ENCODE peak calls at places on chromosome 16, in nine cellular contexts. One of them, this sample, is unnamed.

GRCh38 chr16:30923554-30924085 is at the start of gene FBXL19:
- DNase-seq in AG09309: no peak
- DNase-seq in cardiac fibroblast: no peak
- DNase-seq in dorsolateral prefrontal cortex: no peak
- DNase-seq in CD8-positive, alpha-beta T cell: no peak
- DNase-seq in Caco-2: peak
- DNase-seq in GM23338: peak
- DNase-seq in A549: no peak
- DNase-seq in Calu3: no peak
- DNase-seq in this sample: peak

GRCh38 chr16:15961060-15961511 is 11.7 kb downstream of the ABCC1 start:
- DNase-seq in AG09309: no peak
- DNase-seq in cardiac fibroblast: no peak
- DNase-seq in dorsolateral prefrontal cortex: no peak
- DNase-seq in CD8-positive, alpha-beta T cell: peak
- DNase-seq in Caco-2: no peak
- DNase-seq in GM23338: no peak
- DNase-seq in A549: no peak
- DNase-seq in Calu3: no peak
- DNase-seq in this sample: no peak

GRCh38 chr16:79679334-79679733 is 78.8 kb upstream of the MAF start:
- DNase-seq in AG09309: no peak
- DNase-seq in cardiac fibroblast: no peak
- DNase-seq in dorsolateral prefrontal cortex: no peak
- DNase-seq in CD8-positive, alpha-beta T cell: no peak
- DNase-seq in Caco-2: no peak
- DNase-seq in GM23338: no peak
- DNase-seq in A549: no peak
- DNase-seq in Calu3: no peak
- DNase-seq in this sample: no peak

GRCh38 chr16:72995151-72995881 is 52.6 kb downstream of the ZFHX3 start:
- DNase-seq in AG09309: no peak
- DNase-seq in cardiac fibroblast: no peak
- DNase-seq in dorsolateral prefrontal cortex: no peak
- DNase-seq in CD8-positive, alpha-beta T cell: no peak
- DNase-seq in Caco-2: peak
- DNase-seq in GM23338: peak
- DNase-seq in A549: peak
- DNase-seq in Calu3: peak
- DNase-seq in this sample: peak

GRCh38 chr16:75237398-75238131 is 13.9 kb downstream of the BCAR1 start:
- DNase-seq in AG09309: no peak
- DNase-seq in cardiac fibroblast: no peak
- DNase-seq in dorsolateral prefrontal cortex: no peak
- DNase-seq in CD8-positive, alpha-beta T cell: no peak
- DNase-seq in Caco-2: no peak
- DNase-seq in GM23338: no peak
- DNase-seq in A549: no peak
- DNase-seq in Calu3: no peak
- DNase-seq in this sample: no peak

GRCh38 chr16:2191446-2191706 is 5.0 kb downstream of the CASKIN1 start:
- DNase-seq in AG09309: no peak
- DNase-seq in cardiac fibroblast: no peak
- DNase-seq in dorsolateral prefrontal cortex: no peak
- DNase-seq in CD8-positive, alpha-beta T cell: no peak
- DNase-seq in Caco-2: no peak
- DNase-seq in GM23338: no peak
- DNase-seq in A549: no peak
- DNase-seq in Calu3: no peak
- DNase-seq in this sample: no peak

GRCh38 chr16:59463776-59464175 is 729.7 kb upstream of the GOT2 start:
- DNase-seq in AG09309: no peak
- DNase-seq in cardiac fibroblast: no peak
- DNase-seq in dorsolateral prefrontal cortex: no peak
- DNase-seq in CD8-positive, alpha-beta T cell: no peak
- DNase-seq in Caco-2: no peak
- DNase-seq in GM23338: no peak
- DNase-seq in A549: peak
- DNase-seq in Calu3: no peak
- DNase-seq in this sample: no peak

GRCh38 chr16:89569506-89570341 is 5.8 kb upstream of the CPNE7 start:
- DNase-seq in AG09309: no peak
- DNase-seq in cardiac fibroblast: no peak
- DNase-seq in dorsolateral prefrontal cortex: no peak
- DNase-seq in CD8-positive, alpha-beta T cell: no peak
- DNase-seq in Caco-2: no peak
- DNase-seq in GM23338: no peak
- DNase-seq in A549: no peak
- DNase-seq in Calu3: no peak
- DNase-seq in this sample: no peak

GRCh38 chr16:67260426-67261063 is 11.8 kb downstream of the SLC9A5 start:
- DNase-seq in AG09309: no peak
- DNase-seq in cardiac fibroblast: peak
- DNase-seq in dorsolateral prefrontal cortex: no peak
- DNase-seq in CD8-positive, alpha-beta T cell: no peak
- DNase-seq in Caco-2: peak
- DNase-seq in GM23338: peak
- DNase-seq in A549: no peak
- DNase-seq in Calu3: peak
- DNase-seq in this sample: no peak

GRCh38 chr16:21301895-21302291 is 23.8 kb upstream of the CRYM start:
- DNase-seq in AG09309: no peak
- DNase-seq in cardiac fibroblast: no peak
- DNase-seq in dorsolateral prefrontal cortex: no peak
- DNase-seq in CD8-positive, alpha-beta T cell: no peak
- DNase-seq in Caco-2: no peak
- DNase-seq in GM23338: no peak
- DNase-seq in A549: no peak
- DNase-seq in Calu3: no peak
- DNase-seq in this sample: no peak

GRCh38 chr16:82011199-82011641 is at the start of gene SDR42E1:
- DNase-seq in AG09309: no peak
- DNase-seq in cardiac fibroblast: no peak
- DNase-seq in dorsolateral prefrontal cortex: no peak
- DNase-seq in CD8-positive, alpha-beta T cell: peak
- DNase-seq in Caco-2: peak
- DNase-seq in GM23338: peak
- DNase-seq in A549: peak
- DNase-seq in Calu3: peak
- DNase-seq in this sample: no peak

GRCh38 chr16:4272114-4272954 is 489 bp downstream of the TFAP4 start:
- DNase-seq in AG09309: no peak
- DNase-seq in cardiac fibroblast: peak
- DNase-seq in dorsolateral prefrontal cortex: peak
- DNase-seq in CD8-positive, alpha-beta T cell: peak
- DNase-seq in Caco-2: peak
- DNase-seq in GM23338: peak
- DNase-seq in A549: peak
- DNase-seq in Calu3: peak
- DNase-seq in this sample: peak

GRCh38 chr16:67199011-67199807 is at the start of gene ELMO3:
- DNase-seq in AG09309: no peak
- DNase-seq in cardiac fibroblast: no peak
- DNase-seq in dorsolateral prefrontal cortex: no peak
- DNase-seq in CD8-positive, alpha-beta T cell: no peak
- DNase-seq in Caco-2: peak
- DNase-seq in GM23338: peak
- DNase-seq in A549: no peak
- DNase-seq in Calu3: peak
- DNase-seq in this sample: peak

GRCh38 chr16:67563708-67564468 is 1.6 kb downstream of the CTCF start:
- DNase-seq in AG09309: peak
- DNase-seq in cardiac fibroblast: peak
- DNase-seq in dorsolateral prefrontal cortex: no peak
- DNase-seq in CD8-positive, alpha-beta T cell: no peak
- DNase-seq in Caco-2: peak
- DNase-seq in GM23338: peak
- DNase-seq in A549: no peak
- DNase-seq in Calu3: peak
- DNase-seq in this sample: no peak

GRCh38 chr16:49484936-49485335 is 111.3 kb downstream of the C16orf78 start:
- DNase-seq in AG09309: no peak
- DNase-seq in cardiac fibroblast: no peak
- DNase-seq in dorsolateral prefrontal cortex: peak
- DNase-seq in CD8-positive, alpha-beta T cell: no peak
- DNase-seq in Caco-2: no peak
- DNase-seq in GM23338: no peak
- DNase-seq in A549: no peak
- DNase-seq in Calu3: no peak
- DNase-seq in this sample: no peak

GRCh38 chr16:60107920-60108319 is 1373.8 kb upstream of the GOT2 start:
- DNase-seq in AG09309: no peak
- DNase-seq in cardiac fibroblast: no peak
- DNase-seq in dorsolateral prefrontal cortex: no peak
- DNase-seq in CD8-positive, alpha-beta T cell: no peak
- DNase-seq in Caco-2: no peak
- DNase-seq in GM23338: peak
- DNase-seq in A549: no peak
- DNase-seq in Calu3: no peak
- DNase-seq in this sample: no peak

GRCh38 chr16:89581861-89582563 is 6.5 kb downstream of the CPNE7 start:
- DNase-seq in AG09309: no peak
- DNase-seq in cardiac fibroblast: peak
- DNase-seq in dorsolateral prefrontal cortex: no peak
- DNase-seq in CD8-positive, alpha-beta T cell: no peak
- DNase-seq in Caco-2: no peak
- DNase-seq in GM23338: no peak
- DNase-seq in A549: no peak
- DNase-seq in Calu3: peak
- DNase-seq in this sample: no peak

GRCh38 chr16:24428751-24429150 is 110.6 kb upstream of the RBBP6 start:
- DNase-seq in AG09309: no peak
- DNase-seq in cardiac fibroblast: no peak
- DNase-seq in dorsolateral prefrontal cortex: no peak
- DNase-seq in CD8-positive, alpha-beta T cell: no peak
- DNase-seq in Caco-2: no peak
- DNase-seq in GM23338: no peak
- DNase-seq in A549: no peak
- DNase-seq in Calu3: no peak
- DNase-seq in this sample: no peak

DNA sequence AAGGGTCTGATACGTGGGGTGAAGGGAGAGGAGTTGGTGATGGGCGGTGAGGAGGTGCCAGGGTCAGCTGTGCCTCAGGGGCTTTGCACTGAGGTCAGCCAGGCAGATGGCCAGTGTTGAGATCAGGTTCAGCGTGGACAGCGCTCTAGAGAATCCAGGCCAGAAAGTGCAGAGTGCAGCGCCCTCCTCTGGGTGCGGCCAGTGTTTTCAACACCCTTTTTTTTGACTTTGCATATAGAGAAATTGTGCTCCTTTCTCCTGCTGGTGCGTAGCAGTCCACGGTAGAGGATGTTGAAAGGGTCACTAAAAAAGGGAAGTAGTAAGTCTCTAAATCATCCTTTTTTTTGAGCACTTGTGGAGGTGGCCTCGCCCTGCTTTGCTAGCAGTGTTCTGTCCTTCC is 53.9 kb downstream of the BANP start:
- DNase-seq in AG09309: no peak
- DNase-seq in cardiac fibroblast: no peak
- DNase-seq in dorsolateral prefrontal cortex: no peak
- DNase-seq in CD8-positive, alpha-beta T cell: no peak
- DNase-seq in Caco-2: no peak
- DNase-seq in GM23338: peak
- DNase-seq in A549: no peak
- DNase-seq in Calu3: no peak
- DNase-seq in this sample: peak
- TF ChIP-seq CTCF in AG09309: no peak
- TF ChIP-seq CTCF in cardiac fibroblast: peak
- TF ChIP-seq CTCF in dorsolateral prefrontal cortex: no peak
- TF ChIP-seq CTCF in CD8-positive, alpha-beta T cell: no peak
- TF ChIP-seq CTCF in Caco-2: peak
- TF ChIP-seq CTCF in GM23338: peak
- TF ChIP-seq CTCF in A549: peak
- TF ChIP-seq CTCF in Calu3: no peak
- TF ChIP-seq CTCF in this sample: peak

GRCh38 chr16:88119881-88120280 is 168.6 kb downstream of the BANP start:
- DNase-seq in AG09309: no peak
- DNase-seq in cardiac fibroblast: no peak
- DNase-seq in dorsolateral prefrontal cortex: no peak
- DNase-seq in CD8-positive, alpha-beta T cell: no peak
- DNase-seq in Caco-2: no peak
- DNase-seq in GM23338: no peak
- DNase-seq in A549: no peak
- DNase-seq in Calu3: no peak
- DNase-seq in this sample: no peak

GRCh38 chr16:88118376-88118775 is 167.1 kb downstream of the BANP start:
- DNase-seq in AG09309: no peak
- DNase-seq in cardiac fibroblast: no peak
- DNase-seq in dorsolateral prefrontal cortex: no peak
- DNase-seq in CD8-positive, alpha-beta T cell: no peak
- DNase-seq in Caco-2: no peak
- DNase-seq in GM23338: no peak
- DNase-seq in A549: no peak
- DNase-seq in Calu3: peak
- DNase-seq in this sample: no peak

GRCh38 chr16:88113545-88114045 is 162.4 kb downstream of the BANP start:
- DNase-seq in AG09309: no peak
- DNase-seq in cardiac fibroblast: no peak
- DNase-seq in dorsolateral prefrontal cortex: no peak
- DNase-seq in CD8-positive, alpha-beta T cell: no peak
- DNase-seq in Caco-2: no peak
- DNase-seq in GM23338: no peak
- DNase-seq in A549: no peak
- DNase-seq in Calu3: no peak
- DNase-seq in this sample: no peak

GRCh38 chr16:88120812-88121211 is 169.6 kb downstream of the BANP start:
- DNase-seq in AG09309: no peak
- DNase-seq in cardiac fibroblast: no peak
- DNase-seq in dorsolateral prefrontal cortex: no peak
- DNase-seq in CD8-positive, alpha-beta T cell: no peak
- DNase-seq in Caco-2: no peak
- DNase-seq in GM23338: no peak
- DNase-seq in A549: no peak
- DNase-seq in Calu3: no peak
- DNase-seq in this sample: no peak

GRCh38 chr16:88116121-88116900 is 165.1 kb downstream of the BANP start:
- DNase-seq in AG09309: no peak
- DNase-seq in cardiac fibroblast: peak
- DNase-seq in dorsolateral prefrontal cortex: no peak
- DNase-seq in CD8-positive, alpha-beta T cell: no peak
- DNase-seq in Caco-2: no peak
- DNase-seq in GM23338: no peak
- DNase-seq in A549: no peak
- DNase-seq in Calu3: no peak
- DNase-seq in this sample: no peak
- TF ChIP-seq CTCF in AG09309: no peak
- TF ChIP-seq CTCF in cardiac fibroblast: no peak
- TF ChIP-seq CTCF in dorsolateral prefrontal cortex: no peak
- TF ChIP-seq CTCF in CD8-positive, alpha-beta T cell: no peak
- TF ChIP-seq CTCF in Caco-2: no peak
- TF ChIP-seq CTCF in GM23338: no peak
- TF ChIP-seq CTCF in A549: no peak
- TF ChIP-seq CTCF in Calu3: no peak
- TF ChIP-seq CTCF in this sample: no peak

GRCh38 chr16:84088695-84089395 is 27.9 kb downstream of the MBTPS1 start:
- DNase-seq in AG09309: no peak
- DNase-seq in cardiac fibroblast: no peak
- DNase-seq in dorsolateral prefrontal cortex: no peak
- DNase-seq in CD8-positive, alpha-beta T cell: no peak
- DNase-seq in Caco-2: peak
- DNase-seq in GM23338: no peak
- DNase-seq in A549: no peak
- DNase-seq in Calu3: no peak
- DNase-seq in this sample: no peak
- TF ChIP-seq CTCF in AG09309: no peak
- TF ChIP-seq CTCF in cardiac fibroblast: no peak
- TF ChIP-seq CTCF in dorsolateral prefrontal cortex: no peak
- TF ChIP-seq CTCF in CD8-positive, alpha-beta T cell: peak
- TF ChIP-seq CTCF in Caco-2: peak
- TF ChIP-seq CTCF in GM23338: no peak
- TF ChIP-seq CTCF in A549: no peak
- TF ChIP-seq CTCF in Calu3: no peak
- TF ChIP-seq CTCF in this sample: no peak

GRCh38 chr16:61274211-61274610 is 762.0 kb downstream of the CDH8 start:
- DNase-seq in AG09309: no peak
- DNase-seq in cardiac fibroblast: no peak
- DNase-seq in dorsolateral prefrontal cortex: no peak
- DNase-seq in CD8-positive, alpha-beta T cell: no peak
- DNase-seq in Caco-2: no peak
- DNase-seq in GM23338: no peak
- DNase-seq in A549: no peak
- DNase-seq in Calu3: no peak
- DNase-seq in this sample: no peak
- TF ChIP-seq CTCF in AG09309: no peak
- TF ChIP-seq CTCF in cardiac fibroblast: no peak
- TF ChIP-seq CTCF in dorsolateral prefrontal cortex: no peak
- TF ChIP-seq CTCF in CD8-positive, alpha-beta T cell: no peak
- TF ChIP-seq CTCF in Caco-2: no peak
- TF ChIP-seq CTCF in GM23338: no peak
- TF ChIP-seq CTCF in A549: no peak
- TF ChIP-seq CTCF in Calu3: no peak
- TF ChIP-seq CTCF in this sample: no peak